ENCODE peak calls at places on chromosomes 2 and 18, in six cellular contexts. B, C, D, R, H and E are unnamed samples.

GRCh38 chr2:7097353-7097895 is 180.2 kb downstream of the RNF144A start:
- DNase-seq in B (peak), C (peak), D (peak), R (peak), H (peak), E (no peak)

GRCh38 chr2:191115391-191115790 is 35.4 kb downstream of the STAT4 start:
- DNase-seq in B (no peak), C (no peak), D (no peak), R (no peak), H (no peak), E (no peak)

GRCh38 chr2:161075701-161076100 is 84.5 kb upstream of the TANK start:
- DNase-seq in B (no peak), C (no peak), D (no peak), R (no peak), H (no peak), E (no peak)

GRCh38 chr2:96503637-96504243 is 1.4 kb downstream of the NEURL3 start:
- DNase-seq in B (peak), C (no peak), D (no peak), R (no peak), H (no peak), E (no peak)

GRCh38 chr2:120986898-120987650 is 251.4 kb downstream of the GLI2 start:
- DNase-seq in B (no peak), C (no peak), D (no peak), R (no peak), H (no peak), E (peak)

GRCh38 chr18:11847811-11848210 is 3.4 kb upstream of the CHMP1B start:
- DNase-seq in B (no peak), C (no peak), D (no peak), R (no peak), H (no peak), E (no peak)

GRCh38 chr18:63808125-63808524 is 32.9 kb downstream of the SERPINB7 start:
- DNase-seq in B (no peak), C (no peak), D (no peak), R (no peak), H (no peak), E (no peak)

GRCh38 chr2:138874251-138874650 is 94.1 kb upstream of the NXPH2 start:
- DNase-seq in B (no peak), C (no peak), D (no peak), R (no peak), H (no peak), E (no peak)

GRCh38 chr18:41731887-41732286 is 223.1 kb upstream of the PIK3C3 start:
- DNase-seq in B (no peak), C (no peak), D (no peak), R (no peak), H (no peak), E (no peak)

GRCh38 chr2:222946700-222947278 is 86.0 kb downstream of the ACSL3 start:
- DNase-seq in B (no peak), C (no peak), D (peak), R (no peak), H (no peak), E (no peak)

GRCh38 chr2:42809876-42810125 is 17.4 kb upstream of the HAAO start:
- DNase-seq in B (peak), C (peak), D (no peak), R (peak), H (peak), E (no peak)

GRCh38 chr2:16028644-16029043 is 88.3 kb downstream of the MYCN start:
- DNase-seq in B (no peak), C (no peak), D (no peak), R (no peak), H (no peak), E (no peak)

GRCh38 chr2:144431384-144431783 is 88.5 kb downstream of the ZEB2 start:
- DNase-seq in B (no peak), C (no peak), D (no peak), R (no peak), H (no peak), E (no peak)

GRCh38 chr2:120934891-120935338 is 199.2 kb downstream of the GLI2 start:
- DNase-seq in B (peak), C (no peak), D (peak), R (no peak), H (no peak), E (no peak)

GRCh38 chr2:153068067-153068466 is 349.6 kb downstream of the ARL6IP6 start:
- DNase-seq in B (no peak), C (no peak), D (no peak), R (no peak), H (no peak), E (no peak)

GRCh38 chr18:7066965-7067555 is 50.5 kb downstream of the LAMA1 start:
- DNase-seq in B (no peak), C (no peak), D (no peak), R (no peak), H (no peak), E (no peak)

GRCh38 chr2:225025917-225026571 is 16.2 kb downstream of the DOCK10 start:
- DNase-seq in B (no peak), C (peak), D (peak), R (no peak), H (no peak), E (no peak)

GRCh38 chr2:235608200-235608591 is 114.4 kb downstream of the AGAP1 start:
- DNase-seq in B (no peak), C (no peak), D (no peak), R (no peak), H (no peak), E (no peak)

GRCh38 chr18:28690100-28690499 is 513.2 kb upstream of the CDH2 start:
- DNase-seq in B (no peak), C (no peak), D (no peak), R (no peak), H (no peak), E (no peak)
- TF ChIP-seq CTCF in B (no peak), C (no peak), D (no peak), R (no peak), H (no peak), E (no peak)

GRCh38 chr2:165970663-165971062 is 17.1 kb upstream of the TTC21B start:
- DNase-seq in B (no peak), C (no peak), D (no peak), R (no peak), H (no peak), E (no peak)

GRCh38 chr2:165967746-165968145 is 14.2 kb upstream of the TTC21B start:
- DNase-seq in B (no peak), C (no peak), D (no peak), R (no peak), H (no peak), E (no peak)

DNA sequence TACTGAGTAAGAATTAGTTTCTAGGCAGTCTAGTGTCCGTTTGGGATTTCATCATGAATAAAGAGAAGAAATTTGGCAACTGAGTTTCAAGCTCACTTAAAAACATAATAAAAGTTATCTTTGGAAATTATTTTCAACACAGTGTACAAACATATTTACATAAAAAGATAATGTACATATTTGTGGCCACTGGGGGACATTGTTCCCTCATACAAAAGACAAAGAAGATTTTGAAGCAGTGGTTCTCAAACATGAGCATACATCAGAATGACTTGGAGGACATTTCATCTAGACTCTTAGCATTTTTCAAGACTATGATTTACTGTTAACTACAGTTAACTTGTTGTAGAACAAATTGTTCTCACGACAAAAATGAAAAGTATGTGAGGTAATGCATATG is 15.7 kb upstream of the TTC21B start:
- DNase-seq in B (no peak), C (no peak), D (peak), R (no peak), H (no peak), E (no peak)
- TF ChIP-seq CTCF in B (no peak), C (no peak), D (peak), R (no peak), H (no peak), E (peak)

DNA sequence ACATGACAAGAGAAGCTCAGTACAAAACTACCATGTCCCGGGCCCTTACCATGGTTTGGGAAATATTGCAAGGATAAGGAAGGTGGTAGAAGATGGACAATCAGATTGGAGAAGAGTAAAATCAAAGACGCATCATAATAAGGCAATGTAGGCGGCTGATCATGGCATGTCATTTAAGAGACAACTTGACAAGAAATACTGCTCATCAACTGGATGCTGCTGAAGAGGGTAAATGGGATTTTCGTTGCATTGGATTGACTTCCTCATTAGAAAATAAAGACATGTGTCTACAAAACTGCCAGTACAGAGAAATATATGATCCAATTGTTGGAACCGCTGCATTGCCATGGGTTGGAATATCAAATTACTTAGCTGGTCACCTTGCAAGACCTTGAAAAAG is 238.3 kb upstream of the NCKAP5 start:
- DNase-seq in B (no peak), C (no peak), D (no peak), R (no peak), H (no peak), E (no peak)
- TF ChIP-seq CTCF in B (no peak), C (no peak), D (no peak), R (no peak), H (no peak), E (no peak)

GRCh38 chr2:37343537-37344434 is 644 bp upstream of the QPCT start:
- DNase-seq in B (no peak), C (no peak), D (peak), R (no peak), H (no peak), E (no peak)

GRCh38 chr2:37342636-37343211 is 1.7 kb upstream of the QPCT start:
- DNase-seq in B (no peak), C (no peak), D (no peak), R (no peak), H (no peak), E (no peak)

GRCh38 chr2:37340637-37341036 is 3.8 kb upstream of the QPCT start:
- DNase-seq in B (no peak), C (no peak), D (no peak), R (no peak), H (no peak), E (no peak)

GRCh38 chr2:37348155-37348554 is 3.7 kb downstream of the QPCT start:
- DNase-seq in B (no peak), C (no peak), D (no peak), R (no peak), H (no peak), E (no peak)

GRCh38 chr2:37344453-37345361 is at the start of gene QPCT:
- DNase-seq in B (peak), C (no peak), D (peak), R (peak), H (peak), E (peak)
- TF ChIP-seq CTCF in B (no peak), C (no peak), D (no peak), R (no peak), H (no peak), E (no peak)

GRCh38 chr2:208315081-208315788 is 49.2 kb downstream of the PIKFYVE start:
- DNase-seq in B (peak), C (peak), D (peak), R (no peak), H (no peak), E (no peak)
- TF ChIP-seq CTCF in B (no peak), C (no peak), D (no peak), R (no peak), H (no peak), E (no peak)

GRCh38 chr2:205563646-205564045 is 118.7 kb upstream of the NRP2 start:
- DNase-seq in B (peak), C (no peak), D (no peak), R (peak), H (no peak), E (no peak)
- TF ChIP-seq CTCF in B (peak), C (peak), D (peak), R (peak), H (no peak), E (peak)

DNA sequence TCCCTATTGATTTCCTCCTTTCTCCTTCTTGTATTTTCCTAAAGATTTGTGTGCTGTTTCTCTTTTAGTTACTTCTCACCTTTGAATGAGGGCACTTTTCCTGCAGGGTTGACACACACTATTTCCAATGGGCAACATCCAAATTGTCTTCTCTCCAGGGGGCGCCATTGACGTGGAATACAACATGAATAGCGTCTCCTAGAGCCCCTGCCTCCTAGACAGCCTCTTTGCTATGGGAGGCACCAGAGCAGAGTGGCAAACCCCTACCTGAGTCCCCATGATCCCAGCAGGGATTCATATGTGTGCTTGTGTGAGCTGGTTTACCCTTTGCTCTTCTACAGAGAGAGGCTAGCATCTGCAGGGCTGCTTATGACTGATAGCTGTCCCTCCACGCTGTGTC is 61.3 kb upstream of the ITSN2 start:
- DNase-seq in B (peak), C (no peak), D (peak), R (peak), H (peak), E (no peak)
- TF ChIP-seq CTCF in B (peak), C (peak), D (peak), R (peak), H (peak), E (peak)